ENCODE peak calls at places on chromosomes 7 and 10, in four cellular contexts. T is WTC11, C is HepG2, O is K562. N is an unnamed sample.

GRCh38 chr7:128404143-128404681 is 5.6 kb downstream of the IMPDH1 start:
- DNase-seq in O (peak; percentile 43), C (no peak), T (no peak), N (no peak)

GRCh38 chr10:46544989-46545791 is 11.3 kb downstream of the GPRIN2 start:
- DNase-seq in C (no peak), T (peak; percentile 48), O (peak; percentile 50), N (peak; percentile 62)

GRCh38 chr10:15494850-15495249 is 123.8 kb upstream of the FAM171A1 start:
- DNase-seq in T (no peak), O (no peak), C (no peak), N (no peak)

GRCh38 chr10:76286536-76286935 is 855.1 kb downstream of the LRMDA start:
- DNase-seq in T (no peak), O (no peak), C (no peak), N (no peak)

GRCh38 chr10:86964061-86964846 is 4.0 kb upstream of the ADIRF start:
- DNase-seq in C (no peak), O (no peak), T (peak; percentile 7), N (peak; percentile 36)

GRCh38 chr7:32119790-32120196 is 49.6 kb upstream of the PDE1C start:
- DNase-seq in O (no peak), T (peak; percentile 18), C (no peak), N (no peak)

GRCh38 chr10:80590585-80591125 is 53.0 kb downstream of the SH2D4B start:
- DNase-seq in C (no peak), T (no peak), O (no peak), N (no peak)

GRCh38 chr10:51527806-51528205 is 171.6 kb downstream of the CSTF2T start:
- DNase-seq in T (no peak), O (no peak), C (no peak), N (no peak)

GRCh38 chr10:15122477-15123030 is 25.4 kb downstream of the RPP38 start:
- DNase-seq in T (no peak), C (no peak), O (no peak), N (no peak)

GRCh38 chr10:110218627-110219026 is 11.2 kb downstream of the MXI1 start:
- DNase-seq in O (no peak), C (no peak), T (no peak), N (no peak)

DNA sequence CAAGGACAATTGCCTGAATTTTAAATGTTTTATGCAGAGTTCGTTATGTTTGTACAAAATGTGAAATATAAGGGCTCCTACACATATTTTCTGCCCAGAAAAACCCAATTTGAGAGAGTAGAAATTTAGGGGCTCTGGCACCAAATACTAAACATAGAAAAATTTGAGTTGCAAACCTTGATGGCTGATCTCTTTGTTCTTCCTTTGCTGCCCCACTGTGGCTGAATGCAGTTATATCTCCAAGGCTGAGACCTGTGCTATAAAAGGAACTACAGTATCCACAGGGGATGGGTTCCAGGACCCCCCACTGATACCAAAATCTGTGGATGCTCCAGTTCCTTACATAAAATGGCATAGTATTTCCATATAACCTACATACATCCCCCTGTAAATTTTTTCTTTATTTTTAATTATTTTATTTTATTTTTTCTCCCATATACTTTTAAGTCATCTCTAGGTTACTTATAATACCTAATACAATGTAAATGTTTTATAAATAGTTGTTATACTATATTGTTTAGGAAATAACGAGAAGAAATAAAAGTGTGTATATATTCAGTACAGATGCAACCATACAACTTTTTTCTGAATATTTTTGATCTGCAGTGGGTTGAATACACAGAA is 22.5 kb downstream of the CFAP43 start:
- DNase-seq in O (peak; percentile 46), C (peak; percentile 27), T (peak; percentile 50), N (peak; percentile 67)
- TF ChIP-seq FOXJ3 in O (no peak), C (no peak), T (no peak), N (no peak)

DNA sequence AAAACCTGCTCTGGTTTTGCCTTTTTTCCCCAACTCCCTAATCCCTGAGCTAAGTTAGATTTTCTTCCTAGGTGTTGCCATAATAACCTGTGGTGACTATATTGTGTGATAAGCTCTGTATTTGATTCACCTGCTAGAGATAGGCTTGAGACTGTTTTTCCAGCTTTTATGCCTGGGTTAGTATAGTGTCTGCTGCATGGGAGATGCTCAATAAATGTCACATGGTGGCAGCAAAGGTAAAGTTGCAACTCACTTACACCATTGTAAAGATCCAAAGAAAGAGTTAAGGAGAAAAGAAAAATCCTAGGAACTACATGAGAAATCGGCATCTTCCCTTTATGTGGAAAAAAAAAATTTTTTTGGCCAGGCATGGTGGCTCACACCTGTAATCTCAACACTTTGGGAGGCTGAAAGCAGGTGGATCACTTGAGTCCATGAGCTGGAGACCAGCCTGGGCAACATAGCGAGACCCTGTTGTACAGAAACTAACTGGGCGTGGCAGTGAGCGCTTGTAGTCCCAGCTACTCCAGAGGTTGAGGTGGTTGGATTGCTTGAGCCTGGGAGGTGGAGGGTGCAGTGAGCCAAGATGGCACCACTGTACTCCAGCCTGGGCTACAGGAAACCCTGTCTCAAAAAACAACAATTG is 3.7 kb downstream of the CCNJ start:
- DNase-seq in C (peak; percentile 12), O (no peak), T (no peak), N (no peak)
- TF ChIP-seq FOXJ3 in C (no peak), O (no peak), T (no peak), N (no peak)

GRCh38 chr10:59586407-59586891 is 123.2 kb downstream of the SLC16A9 start:
- DNase-seq in O (no peak), T (no peak), C (no peak), N (no peak)

GRCh38 chr10:59588791-59589190 is 120.9 kb downstream of the SLC16A9 start:
- DNase-seq in C (no peak), T (no peak), O (peak; percentile 14), N (no peak)

GRCh38 chr10:59585046-59585700 is 124.5 kb downstream of the SLC16A9 start:
- DNase-seq in O (no peak), C (no peak), T (no peak), N (peak; percentile 29)

GRCh38 chr10:59587756-59588140 is 121.9 kb downstream of the SLC16A9 start:
- DNase-seq in C (no peak), T (no peak), O (no peak), N (no peak)

DNA sequence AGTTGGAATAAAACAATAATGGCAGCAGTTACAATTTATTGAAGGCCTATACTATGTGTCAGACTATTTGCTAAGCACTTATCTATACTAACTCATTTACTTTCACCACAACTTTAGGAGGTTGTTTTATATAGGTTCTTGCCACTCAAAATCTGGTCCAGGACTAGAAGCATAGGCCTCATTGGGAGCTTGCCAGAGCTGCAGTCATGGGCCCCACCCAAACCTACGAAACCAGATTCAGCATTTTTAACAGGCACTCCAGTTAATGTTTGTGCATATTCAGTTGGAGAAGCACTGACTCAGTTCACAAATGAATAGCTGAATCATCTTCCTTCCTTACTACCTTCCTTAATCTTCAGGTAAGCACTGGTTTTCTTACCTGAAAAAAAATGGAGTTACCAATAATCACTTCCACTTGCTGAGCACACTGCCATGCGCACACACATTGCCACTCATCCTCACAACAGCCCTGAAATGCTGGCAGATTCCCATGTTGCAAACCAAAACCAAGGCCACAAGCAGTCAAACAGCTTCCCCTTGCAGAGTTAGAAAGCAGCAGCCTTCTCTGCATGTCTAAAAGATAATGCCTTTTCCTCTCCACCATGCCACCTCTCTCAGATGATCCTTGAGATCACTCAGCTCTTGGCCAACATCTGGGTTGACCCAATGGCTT is 122.4 kb downstream of the SLC16A9 start:
- DNase-seq in O (no peak), C (no peak), T (no peak), N (no peak)
- TF ChIP-seq FOXJ3 in O (no peak), C (no peak), T (no peak), N (no peak)

DNA sequence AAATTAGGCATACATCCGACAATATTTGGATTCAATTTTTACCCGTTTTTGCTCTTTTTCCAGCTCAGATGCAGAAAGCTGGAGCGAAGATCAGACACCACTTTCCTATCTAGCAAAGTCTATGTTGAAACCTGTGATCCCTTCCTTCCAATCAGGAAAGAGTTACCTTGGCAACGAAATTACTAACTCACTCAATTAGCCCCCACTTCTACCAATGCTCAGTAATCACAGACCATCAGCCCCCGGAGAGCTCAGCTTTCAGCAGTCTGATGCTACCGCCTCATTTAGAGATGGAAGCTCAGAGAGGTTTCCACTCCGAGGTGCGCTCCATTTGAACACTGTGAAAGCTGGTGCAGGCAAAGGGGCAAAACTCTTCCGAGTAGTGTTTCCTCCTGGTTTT is 6.7 kb downstream of the FRAT1 start:
- DNase-seq in O (no peak), T (no peak), C (no peak), N (no peak)
- TF ChIP-seq FOXJ3 in O (no peak), T (no peak), C (no peak), N (no peak)

GRCh38 chr7:8044761-8045430 is 76.3 kb downstream of the GLCCI1 start:
- DNase-seq in T (no peak), C (no peak), O (no peak), N (no peak)

GRCh38 chr7:8037151-8037550 is 68.6 kb downstream of the GLCCI1 start:
- DNase-seq in O (no peak), C (no peak), T (no peak), N (no peak)

GRCh38 chr7:8042796-8043535 is 74.4 kb downstream of the GLCCI1 start:
- DNase-seq in O (no peak), T (no peak), C (no peak), N (no peak)

GRCh38 chr7:8035647-8036518 is 67.3 kb downstream of the GLCCI1 start:
- DNase-seq in C (peak; percentile 44), T (no peak), O (peak; percentile 24), N (no peak)

GRCh38 chr7:8040768-8041369 is 72.3 kb downstream of the GLCCI1 start:
- DNase-seq in O (no peak), C (no peak), T (no peak), N (no peak)
- TF ChIP-seq FOXJ3 in O (no peak), C (no peak), T (no peak), N (no peak)

GRCh38 chr10:35448687-35449662 is 112.7 kb downstream of the CCNY start:
- DNase-seq in O (peak; percentile 59), C (peak; percentile 81), T (no peak), N (no peak)

GRCh38 chr10:35445150-35445884 is 109.0 kb downstream of the CCNY start:
- DNase-seq in C (no peak), T (no peak), O (no peak), N (no peak)

GRCh38 chr10:35443858-35444257 is 107.5 kb downstream of the CCNY start:
- DNase-seq in C (no peak), O (no peak), T (no peak), N (no peak)

GRCh38 chr10:35447693-35448407 is 111.5 kb downstream of the CCNY start:
- DNase-seq in T (peak; percentile 35), O (peak; percentile 51), C (peak; percentile 86), N (peak; percentile 40)

DNA sequence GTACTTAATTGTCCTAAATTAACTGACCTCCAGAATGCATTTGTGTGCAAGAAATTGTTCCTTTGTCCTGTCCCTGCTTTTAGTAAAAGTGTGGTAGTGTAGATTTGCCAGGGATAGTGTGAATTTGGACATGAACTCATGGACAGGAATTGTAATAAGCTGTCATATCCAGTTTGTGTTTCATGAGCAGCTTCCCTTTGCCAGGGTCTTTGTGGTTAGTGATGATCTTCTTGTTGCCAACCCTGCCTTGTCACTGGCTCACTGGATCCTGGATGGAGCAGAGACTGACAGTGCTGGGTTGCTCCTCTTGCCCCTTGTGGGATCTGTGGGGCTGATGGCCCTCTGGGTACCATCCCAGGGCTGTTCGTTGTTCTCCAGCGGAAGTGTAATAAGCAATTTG is 110.1 kb downstream of the CCNY start:
- DNase-seq in O (no peak), T (no peak), C (no peak), N (no peak)
- TF ChIP-seq FOXJ3 in O (no peak), T (no peak), C (no peak), N (no peak)

GRCh38 chr7:41116337-41116736 is 586.6 kb downstream of the INHBA start:
- DNase-seq in C (no peak), O (no peak), T (no peak), N (no peak)
- TF ChIP-seq FOXJ3 in C (no peak), O (no peak), T (no peak), N (no peak)

N was measured in SK-N-SH.